ENCODE peak calls at places on chromosomes 11 and 22, in ten cellular contexts. D is caudate nucleus; V is HTR-8/SVneo; C is NCI-H2171; O is mucosa of gallbladder; K is neural progenitor cell; S is stimulated activated CD8-positive, alpha-beta memory T cell treated with anti-CD3 and anti-CD28 coated beads, Interleukin-2, amount 100 ng/mL, for 1 hour; P is ecto neural progenitor cell; L is sciatic nerve; X is lower lobe of right lung. I is an unnamed sample.

GRCh38 chr11:118691926-118692830 is 12.7 kb upstream of the TREH start:
- DNase-seq in O (no peak), L (no peak), S (peak; percentile 38), X (no peak), K (no peak), V (peak; percentile 69), P (no peak), D (no peak), C (no peak), I (no peak)

GRCh38 chr11:126332221-126332711 is 23.2 kb upstream of the ST3GAL4 start:
- DNase-seq in K (no peak), L (peak; percentile 80), C (no peak), V (peak; percentile 71), X (no peak), O (peak; percentile 38), P (no peak), S (no peak), D (peak; percentile 47), I (peak; percentile 26)

GRCh38 chr11:93738647-93739081 is 2.6 kb downstream of the TAF1D start:
- DNase-seq in V (no peak), X (no peak), S (no peak), L (no peak), C (no peak), K (peak; percentile 14), O (no peak), D (no peak), P (no peak), I (no peak)

GRCh38 chr11:84480151-84480550 is 1147.0 kb downstream of the DLG2 start:
- DNase-seq in P (no peak), D (no peak), V (no peak), S (no peak), O (no peak), X (no peak), L (no peak), C (no peak), K (peak; percentile 64), I (no peak)

GRCh38 chr11:17407575-17407974 is 19.1 kb upstream of the KCNJ11 start:
- DNase-seq in X (no peak), C (no peak), D (no peak), V (no peak), K (no peak), L (no peak), P (no peak), S (no peak), O (no peak), I (no peak)

GRCh38 chr11:57568330-57568766 is 876 bp upstream of the UBE2L6 start:
- DNase-seq in L (peak; percentile 94), X (no peak), K (no peak), P (peak; percentile 92), V (peak; percentile 81), S (no peak), D (no peak), O (peak; percentile 85), C (no peak), I (no peak)

GRCh38 chr22:49403102-49403501 is 424.6 kb downstream of the BRD1 start:
- DNase-seq in S (no peak), K (no peak), O (no peak), P (peak; percentile 5), L (peak; percentile 27), X (no peak), V (no peak), C (no peak), D (no peak), I (no peak)

GRCh38 chr11:118436639-118437045 is 350 bp downstream of the KMT2A start:
- DNase-seq in S (no peak), X (peak; percentile 55), P (peak; percentile 72), K (no peak), O (peak; percentile 14), C (no peak), L (no peak), D (no peak), V (no peak), I (no peak)

GRCh38 chr22:38176170-38176741 is 5.4 kb downstream of the PLA2G6 start:
- DNase-seq in D (no peak), K (no peak), X (peak; percentile 79), V (no peak), C (no peak), S (peak; percentile 24), L (no peak), O (peak; percentile 90), P (no peak), I (no peak)

GRCh38 chr11:109192864-109193263 is 229.1 kb upstream of the C11orf87 start:
- DNase-seq in S (no peak), K (no peak), L (no peak), V (no peak), P (no peak), O (no peak), C (no peak), D (no peak), X (peak; percentile 41), I (no peak)

GRCh38 chr11:31636983-31637382 is 127.4 kb downstream of the ELP4 start:
- DNase-seq in O (no peak), C (peak; percentile 92), P (no peak), K (no peak), S (no peak), L (no peak), D (no peak), V (no peak), X (no peak), I (no peak)

GRCh38 chr11:12043959-12044772 is 35.7 kb upstream of the DKK3 start:
- DNase-seq in O (peak; percentile 78), S (peak; percentile 16), D (peak; percentile 65), L (peak; percentile 89), P (peak; percentile 85), C (no peak), X (peak; percentile 84), V (peak; percentile 84), K (peak; percentile 78), I (peak; percentile 76)

GRCh38 chr11:2807276-2807681 is 78.3 kb downstream of the CDKN1C start:
- DNase-seq in L (peak; percentile 87), S (no peak), C (no peak), K (no peak), X (peak; percentile 84), D (no peak), O (peak; percentile 74), V (no peak), P (peak; percentile 39), I (peak; percentile 14)

GRCh38 chr11:109697140-109697843 is 275.3 kb downstream of the C11orf87 start:
- DNase-seq in K (peak; percentile 77), P (peak; percentile 55), X (no peak), D (no peak), V (peak; percentile 29), O (no peak), C (peak; percentile 37), S (no peak), L (no peak), I (no peak)

GRCh38 chr11:126081915-126082250 is 19.2 kb upstream of the CDON start:
- DNase-seq in V (no peak), C (no peak), O (no peak), L (no peak), S (no peak), P (no peak), K (no peak), D (no peak), X (no peak), I (no peak)

GRCh38 chr11:61061081-61061826 is 41.0 kb upstream of the CD5 start:
- DNase-seq in P (no peak), L (no peak), O (no peak), C (no peak), X (no peak), V (peak; percentile 25), D (no peak), K (no peak), S (peak; percentile 31), I (no peak)

GRCh38 chr22:43796567-43796966 is 15.5 kb downstream of the EFCAB6 start:
- DNase-seq in V (no peak), K (peak; percentile 63), S (no peak), D (no peak), C (no peak), O (no peak), L (no peak), X (no peak), P (no peak), I (no peak)

GRCh38 chr11:131637469-131638175 is 267.2 kb downstream of the NTM start:
- DNase-seq in D (no peak), S (no peak), K (no peak), P (no peak), L (no peak), O (no peak), V (no peak), C (no peak), X (no peak), I (no peak)